ENCODE peak calls at places on chromosomes 13 and 19, in ten cellular contexts. J is tibial nerve, N is body of pancreas, Z is ovary, Y is thyroid gland, Q is breast epithelium, V is uterus, R is HCT116, T is right lobe of liver, G is sigmoid colon. M is an unnamed sample.

GRCh38 chr19:12939292-12939606 is 840 bp downstream of the CALR start:
- DNase-seq in J (no peak), N (peak), Z (peak), Y (peak), Q (no peak), V (peak), R (no peak), T (peak), G (peak), M (no peak)

GRCh38 chr13:80011448-80012212 is 329.3 kb downstream of the SPRY2 start:
- DNase-seq in J (no peak), N (no peak), Z (peak), Y (no peak), Q (no peak), V (no peak), R (no peak), T (no peak), G (no peak), M (no peak)

GRCh38 chr13:102141625-102142472 is 260.0 kb downstream of the FGF14 start:
- DNase-seq in J (no peak), N (no peak), Z (no peak), Y (no peak), Q (no peak), V (no peak), R (no peak), T (no peak), G (no peak), M (no peak)

GRCh38 chr19:7337380-7338194 is 11.2 kb upstream of the ARHGEF18 start:
- DNase-seq in J (peak), N (no peak), Z (no peak), Y (no peak), Q (no peak), V (no peak), R (no peak), T (no peak), G (peak), M (peak)

GRCh38 chr19:16198363-16198636 is 589 bp downstream of the AP1M1 start:
- DNase-seq in J (no peak), N (no peak), Z (no peak), Y (no peak), Q (no peak), V (no peak), R (no peak), T (no peak), G (no peak), M (peak)

GRCh38 chr19:42274065-42274682 is 5.1 kb downstream of the CIC start:
- DNase-seq in J (no peak), N (no peak), Z (no peak), Y (no peak), Q (no peak), V (no peak), R (no peak), T (no peak), G (peak), M (peak)

GRCh38 chr19:11931051-11931450 is 6.1 kb downstream of the ZNF700 start:
- DNase-seq in J (peak), N (no peak), Z (no peak), Y (no peak), Q (no peak), V (no peak), R (no peak), T (no peak), G (no peak), M (no peak)

GRCh38 chr19:36837902-36838783 is at the start of gene ZNF790:
- DNase-seq in J (peak), N (peak), Z (peak), Y (peak), Q (peak), V (peak), R (no peak), T (peak), G (peak), M (peak)

GRCh38 chr19:15014579-15014978 is 34.7 kb upstream of the CASP14 start:
- DNase-seq in J (no peak), N (no peak), Z (no peak), Y (no peak), Q (no peak), V (no peak), R (no peak), T (no peak), G (no peak), M (no peak)

GRCh38 chr19:1571358-1571757 is 3.2 kb upstream of the MEX3D start:
- DNase-seq in J (no peak), N (no peak), Z (no peak), Y (no peak), Q (no peak), V (no peak), R (no peak), T (no peak), G (no peak), M (no peak)

GRCh38 chr19:15251749-15252397 is 19.6 kb upstream of the EPHX3 start:
- DNase-seq in J (peak), N (peak), Z (peak), Y (peak), Q (peak), V (peak), R (no peak), T (no peak), G (peak), M (no peak)

GRCh38 chr19:15393963-15394362 is 14.4 kb upstream of the AKAP8 start:
- DNase-seq in J (no peak), N (no peak), Z (no peak), Y (no peak), Q (no peak), V (no peak), R (no peak), T (no peak), G (no peak), M (no peak)

GRCh38 chr19:50496189-50497029 is 14.6 kb downstream of the JOSD2 start:
- DNase-seq in J (no peak), N (peak), Z (no peak), Y (peak), Q (no peak), V (peak), R (no peak), T (peak), G (peak), M (peak)

GRCh38 chr19:41009700-41010235 is 18.7 kb downstream of the CYP2B6 start:
- DNase-seq in J (no peak), N (no peak), Z (no peak), Y (no peak), Q (no peak), V (no peak), R (no peak), T (peak), G (no peak), M (no peak)
- TF ChIP-seq POLR2A in J (no peak), N (no peak), Z (no peak), Y (no peak), Q (no peak), V (no peak), R (no peak), T (no peak), G (no peak), M (no peak)

DNA sequence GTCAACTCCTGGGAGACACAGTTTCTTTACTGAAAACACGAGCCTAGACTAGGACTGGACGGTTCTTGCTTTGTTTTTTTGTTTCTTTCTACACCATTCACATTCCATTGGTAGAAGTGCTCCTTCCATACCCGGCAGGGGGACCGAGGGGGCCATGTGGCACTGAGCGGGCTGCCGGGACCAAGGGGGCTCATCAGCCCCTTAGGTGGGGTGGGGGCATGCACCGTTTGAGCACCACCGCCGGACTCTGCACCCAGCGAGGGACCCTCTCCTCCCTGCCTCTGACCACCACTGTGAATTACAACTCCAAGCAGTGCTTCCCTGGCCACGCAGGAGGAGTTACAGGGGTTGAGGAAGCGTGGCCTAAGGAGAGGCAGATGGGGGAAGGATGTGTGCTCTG is 15.0 kb upstream of the CFAP97D2 start:
- DNase-seq in J (no peak), N (no peak), Z (no peak), Y (no peak), Q (no peak), V (no peak), R (no peak), T (no peak), G (no peak), M (no peak)
- H3K27ac ChIP-seq in J (no peak), N (no peak), Z (no peak), Y (no peak), Q (no peak), V (no peak), R (no peak), T (no peak), G (no peak), M (no peak)

GRCh38 chr19:32442650-32443049 is 37.1 kb downstream of the DPY19L3 start:
- DNase-seq in J (no peak), N (no peak), Z (no peak), Y (no peak), Q (no peak), V (no peak), R (no peak), T (no peak), G (no peak), M (no peak)
- TF ChIP-seq POLR2A in J (no peak), N (no peak), Z (no peak), Y (no peak), Q (no peak), V (no peak), R (no peak), T (no peak), G (no peak), M (no peak)

GRCh38 chr13:74774252-74774651 is 640.0 kb upstream of the KLF12 start:
- DNase-seq in J (no peak), N (no peak), Z (no peak), Y (no peak), Q (no peak), V (no peak), R (no peak), T (no peak), G (no peak), M (no peak)

GRCh38 chr13:74773263-74773662 is 639.1 kb upstream of the KLF12 start:
- DNase-seq in J (no peak), N (no peak), Z (no peak), Y (no peak), Q (no peak), V (no peak), R (no peak), T (no peak), G (no peak), M (no peak)

GRCh38 chr13:74778946-74779345 is 644.7 kb upstream of the KLF12 start:
- DNase-seq in J (no peak), N (no peak), Z (no peak), Y (no peak), Q (no peak), V (no peak), R (no peak), T (no peak), G (no peak), M (no peak)

DNA sequence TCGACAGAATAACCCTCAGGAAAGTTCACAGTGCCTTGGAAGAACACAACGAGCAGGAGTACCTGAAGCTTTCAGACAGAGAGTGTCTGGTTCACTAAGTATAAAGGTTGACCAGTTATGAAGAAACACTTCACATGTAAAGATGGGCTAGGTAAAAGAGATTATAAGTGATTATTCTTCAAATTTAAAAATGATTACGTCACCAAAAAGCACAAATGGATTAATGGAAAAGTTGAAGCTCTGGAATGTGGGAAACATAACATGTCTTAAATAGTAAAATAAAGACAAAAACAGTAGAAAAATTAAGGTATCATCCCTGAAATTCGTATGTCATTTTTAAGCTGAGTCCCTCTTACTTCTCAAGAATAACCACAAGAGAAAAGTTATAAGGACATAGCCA is 643.9 kb upstream of the KLF12 start:
- DNase-seq in J (no peak), N (no peak), Z (no peak), Y (no peak), Q (no peak), V (no peak), R (no peak), T (no peak), G (no peak), M (no peak)
- H3K27ac ChIP-seq in J (no peak), N (no peak), Z (no peak), Y (no peak), Q (no peak), V (no peak), R (no peak), T (no peak), G (no peak), M (no peak)

GRCh38 chr13:60798503-60798902 is 401.5 kb downstream of the TDRD3 start:
- DNase-seq in J (no peak), N (no peak), Z (no peak), Y (no peak), Q (no peak), V (no peak), R (no peak), T (no peak), G (no peak), M (no peak)
- TF ChIP-seq POLR2A in J (no peak), N (no peak), Z (no peak), Y (no peak), Q (no peak), V (no peak), R (no peak), T (no peak), G (no peak), M (no peak)

GRCh38 chr13:99981115-99982020 is at the start of gene ZIC2:
- DNase-seq in J (no peak), N (no peak), Z (no peak), Y (no peak), Q (no peak), V (no peak), R (peak), T (peak), G (no peak), M (no peak)

GRCh38 chr13:99983401-99984133 is 2.0 kb downstream of the ZIC2 start:
- DNase-seq in J (no peak), N (no peak), Z (no peak), Y (no peak), Q (no peak), V (no peak), R (no peak), T (no peak), G (no peak), M (no peak)

GRCh38 chr13:99984134-99984462 is 2.5 kb downstream of the ZIC2 start:
- DNase-seq in J (no peak), N (no peak), Z (no peak), Y (no peak), Q (no peak), V (no peak), R (no peak), T (no peak), G (no peak), M (no peak)

GRCh38 chr13:99982021-99982740 is 597 bp downstream of the ZIC2 start:
- DNase-seq in J (no peak), N (no peak), Z (no peak), Y (no peak), Q (no peak), V (no peak), R (no peak), T (peak), G (no peak), M (peak)

DNA sequence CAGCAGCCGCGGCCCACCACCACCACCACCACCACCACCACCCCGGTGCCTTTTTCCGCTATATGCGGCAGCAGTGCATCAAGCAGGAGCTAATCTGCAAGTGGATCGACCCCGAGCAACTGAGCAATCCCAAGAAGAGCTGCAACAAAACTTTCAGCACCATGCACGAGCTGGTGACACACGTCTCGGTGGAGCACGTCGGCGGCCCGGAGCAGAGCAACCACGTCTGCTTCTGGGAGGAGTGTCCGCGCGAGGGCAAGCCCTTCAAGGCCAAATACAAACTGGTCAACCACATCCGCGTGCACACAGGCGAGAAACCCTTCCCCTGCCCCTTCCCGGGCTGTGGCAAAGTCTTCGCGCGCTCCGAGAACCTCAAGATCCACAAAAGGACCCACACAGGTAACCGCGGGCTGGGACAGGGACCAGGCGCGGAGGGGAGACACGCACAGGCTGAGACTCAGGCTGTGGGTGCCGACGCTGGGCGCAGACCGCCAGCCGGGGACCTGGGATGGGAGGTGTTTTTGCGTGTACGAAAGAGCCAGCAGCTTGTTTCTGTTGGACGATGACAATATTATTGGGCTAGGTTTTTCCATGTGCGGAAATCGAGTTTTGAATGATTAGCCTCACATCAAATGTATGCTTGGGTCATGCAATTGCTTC is 1.3 kb downstream of the ZIC2 start:
- DNase-seq in J (no peak), N (no peak), Z (no peak), Y (no peak), Q (no peak), V (no peak), R (no peak), T (no peak), G (no peak), M (no peak)
- H3K27ac ChIP-seq in J (no peak), N (no peak), Z (no peak), Y (no peak), Q (no peak), V (no peak), R (peak), T (no peak), G (no peak), M (no peak)

GRCh38 chr19:23255700-23256099 is 5.5 kb upstream of the ZNF724 start:
- DNase-seq in J (no peak), N (no peak), Z (no peak), Y (no peak), Q (no peak), V (no peak), R (no peak), T (no peak), G (no peak), M (no peak)

GRCh38 chr19:23254141-23254910 is 4.1 kb upstream of the ZNF724 start:
- DNase-seq in J (no peak), N (no peak), Z (no peak), Y (no peak), Q (no peak), V (no peak), R (no peak), T (no peak), G (no peak), M (no peak)

GRCh38 chr19:23249911-23250649 is at the start of gene ZNF724:
- DNase-seq in J (peak), N (peak), Z (peak), Y (peak), Q (peak), V (peak), R (peak), T (peak), G (peak), M (peak)
- TF ChIP-seq POLR2A in J (peak), N (peak), Z (no peak), Y (no peak), Q (no peak), V (no peak), R (no peak), T (peak), G (no peak), M (peak)

GRCh38 chr19:18996351-18996750 is 37.0 kb downstream of the SUGP2 start:
- DNase-seq in J (no peak), N (no peak), Z (no peak), Y (no peak), Q (no peak), V (no peak), R (no peak), T (no peak), G (no peak), M (no peak)
- H3K27ac ChIP-seq in J (no peak), N (no peak), Z (no peak), Y (no peak), Q (no peak), V (no peak), R (no peak), T (no peak), G (no peak), M (no peak)

GRCh38 chr19:53868091-53868891 is 608 bp downstream of the MYADM start:
- DNase-seq in J (no peak), N (peak), Z (peak), Y (peak), Q (peak), V (peak), R (no peak), T (peak), G (peak), M (peak)
- TF ChIP-seq POLR2A in J (no peak), N (no peak), Z (peak), Y (peak), Q (no peak), V (no peak), R (no peak), T (peak), G (no peak), M (no peak)